ENCODE peak calls at places on chromosome 4, in five cellular contexts. One of them, this sample, is unnamed.

GRCh38 chr4:186840222-186840701 is 116.6 kb upstream of the FAT1 start:
- DNase-seq in H1: no peak
- DNase-seq in HCT116: peak
- DNase-seq in SK-N-SH: no peak
- DNase-seq in HepG2: no peak
- DNase-seq in this sample: no peak

GRCh38 chr4:152023674-152024073 is 262.9 kb upstream of the GATB start:
- DNase-seq in H1: no peak
- DNase-seq in HCT116: no peak
- DNase-seq in SK-N-SH: no peak
- DNase-seq in HepG2: no peak
- DNase-seq in this sample: no peak

GRCh38 chr4:54614094-54614493 is 43.7 kb upstream of the KIT start:
- DNase-seq in H1: no peak
- DNase-seq in HCT116: no peak
- DNase-seq in SK-N-SH: no peak
- DNase-seq in HepG2: no peak
- DNase-seq in this sample: no peak

GRCh38 chr4:56050584-56050983 is 101.8 kb downstream of the CEP135 start:
- DNase-seq in H1: no peak
- DNase-seq in HCT116: no peak
- DNase-seq in SK-N-SH: no peak
- DNase-seq in HepG2: no peak
- DNase-seq in this sample: no peak

GRCh38 chr4:137608085-137608484 is 75.8 kb upstream of the PCDH18 start:
- DNase-seq in H1: no peak
- DNase-seq in HCT116: no peak
- DNase-seq in SK-N-SH: no peak
- DNase-seq in HepG2: no peak
- DNase-seq in this sample: no peak

GRCh38 chr4:146212781-146213180 is 1.6 kb upstream of the REELD1 start:
- DNase-seq in H1: no peak
- DNase-seq in HCT116: no peak
- DNase-seq in SK-N-SH: no peak
- DNase-seq in HepG2: no peak
- DNase-seq in this sample: no peak

GRCh38 chr4:81609844-81610243 is 138.1 kb upstream of the RASGEF1B start:
- DNase-seq in H1: no peak
- DNase-seq in HCT116: no peak
- DNase-seq in SK-N-SH: no peak
- DNase-seq in HepG2: no peak
- DNase-seq in this sample: no peak

GRCh38 chr4:89753601-89754066 is 83.3 kb downstream of the SNCA start:
- DNase-seq in H1: no peak
- DNase-seq in HCT116: peak
- DNase-seq in SK-N-SH: peak
- DNase-seq in HepG2: peak
- DNase-seq in this sample: no peak

GRCh38 chr4:26596843-26597242 is 13.0 kb downstream of the TBC1D19 start:
- DNase-seq in H1: no peak
- DNase-seq in HCT116: no peak
- DNase-seq in SK-N-SH: no peak
- DNase-seq in HepG2: no peak
- DNase-seq in this sample: no peak

GRCh38 chr4:5816851-5817375 is 76.0 kb downstream of the CRMP1 start:
- DNase-seq in H1: no peak
- DNase-seq in HCT116: no peak
- DNase-seq in SK-N-SH: no peak
- DNase-seq in HepG2: no peak
- DNase-seq in this sample: no peak

GRCh38 chr4:13348216-13348615 is 135.9 kb downstream of the RAB28 start:
- DNase-seq in H1: no peak
- DNase-seq in HCT116: no peak
- DNase-seq in SK-N-SH: no peak
- DNase-seq in HepG2: no peak
- DNase-seq in this sample: no peak

GRCh38 chr4:183905081-183905592 is at the start of gene STOX2:
- DNase-seq in H1: peak
- DNase-seq in HCT116: no peak
- DNase-seq in SK-N-SH: peak
- DNase-seq in HepG2: peak
- DNase-seq in this sample: no peak

GRCh38 chr4:15963001-15963451 is at the start of gene FGFBP2:
- DNase-seq in H1: peak
- DNase-seq in HCT116: peak
- DNase-seq in SK-N-SH: peak
- DNase-seq in HepG2: peak
- DNase-seq in this sample: peak

GRCh38 chr4:1567519-1567807 is 116.7 kb downstream of the FAM53A start:
- DNase-seq in H1: no peak
- DNase-seq in HCT116: no peak
- DNase-seq in SK-N-SH: no peak
- DNase-seq in HepG2: no peak
- DNase-seq in this sample: no peak

GRCh38 chr4:148510211-148510610 is 68.0 kb upstream of the NR3C2 start:
- DNase-seq in H1: no peak
- DNase-seq in HCT116: no peak
- DNase-seq in SK-N-SH: no peak
- DNase-seq in HepG2: no peak
- DNase-seq in this sample: no peak

GRCh38 chr4:110009526-110009925 is 96.8 kb downstream of the EGF start:
- DNase-seq in H1: no peak
- DNase-seq in HCT116: no peak
- DNase-seq in SK-N-SH: no peak
- DNase-seq in HepG2: no peak
- DNase-seq in this sample: no peak

GRCh38 chr4:153773236-153773690 is 13.4 kb upstream of the RNF175 start:
- DNase-seq in H1: no peak
- DNase-seq in HCT116: no peak
- DNase-seq in SK-N-SH: no peak
- DNase-seq in HepG2: no peak
- DNase-seq in this sample: no peak

GRCh38 chr4:156598138-156598681 is 373.4 kb downstream of the PDGFC start:
- DNase-seq in H1: no peak
- DNase-seq in HCT116: no peak
- DNase-seq in SK-N-SH: no peak
- DNase-seq in HepG2: no peak
- DNase-seq in this sample: no peak

GRCh38 chr4:41579556-41579955 is 41.6 kb downstream of the LIMCH1 start:
- DNase-seq in H1: no peak
- DNase-seq in HCT116: no peak
- DNase-seq in SK-N-SH: no peak
- DNase-seq in HepG2: no peak
- DNase-seq in this sample: no peak

GRCh38 chr4:4396628-4397440 is 9.9 kb downstream of the NSG1 start:
- DNase-seq in H1: no peak
- DNase-seq in HCT116: no peak
- DNase-seq in SK-N-SH: no peak
- DNase-seq in HepG2: no peak
- DNase-seq in this sample: peak

GRCh38 chr4:4397441-4397819 is 10.5 kb downstream of the NSG1 start:
- DNase-seq in H1: no peak
- DNase-seq in HCT116: no peak
- DNase-seq in SK-N-SH: no peak
- DNase-seq in HepG2: no peak
- DNase-seq in this sample: no peak

GRCh38 chr4:4394644-4395043 is 7.7 kb downstream of the NSG1 start:
- DNase-seq in H1: no peak
- DNase-seq in HCT116: no peak
- DNase-seq in SK-N-SH: peak
- DNase-seq in HepG2: no peak
- DNase-seq in this sample: no peak

GRCh38 chr4:4398430-4398829 is 11.5 kb downstream of the NSG1 start:
- DNase-seq in H1: no peak
- DNase-seq in HCT116: no peak
- DNase-seq in SK-N-SH: no peak
- DNase-seq in HepG2: no peak
- DNase-seq in this sample: no peak

GRCh38 chr4:4395849-4396627 is 9.1 kb downstream of the NSG1 start:
- DNase-seq in H1: peak
- DNase-seq in HCT116: no peak
- DNase-seq in SK-N-SH: peak
- DNase-seq in HepG2: peak
- DNase-seq in this sample: no peak
- TF ChIP-seq YY1 in H1: no peak
- TF ChIP-seq YY1 in HCT116: no peak
- TF ChIP-seq YY1 in SK-N-SH: no peak
- TF ChIP-seq YY1 in HepG2: no peak
- TF ChIP-seq YY1 in this sample: no peak

GRCh38 chr4:73607375-73608026 is 12.7 kb downstream of the RASSF6 start:
- DNase-seq in H1: no peak
- DNase-seq in HCT116: no peak
- DNase-seq in SK-N-SH: no peak
- DNase-seq in HepG2: no peak
- DNase-seq in this sample: no peak

GRCh38 chr4:73609688-73610087 is 10.5 kb downstream of the RASSF6 start:
- DNase-seq in H1: no peak
- DNase-seq in HCT116: no peak
- DNase-seq in SK-N-SH: no peak
- DNase-seq in HepG2: peak
- DNase-seq in this sample: no peak

GRCh38 chr4:73606465-73606974 is 13.7 kb downstream of the RASSF6 start:
- DNase-seq in H1: no peak
- DNase-seq in HCT116: no peak
- DNase-seq in SK-N-SH: no peak
- DNase-seq in HepG2: no peak
- DNase-seq in this sample: no peak

GRCh38 chr4:73612032-73612431 is 8.2 kb downstream of the RASSF6 start:
- DNase-seq in H1: no peak
- DNase-seq in HCT116: no peak
- DNase-seq in SK-N-SH: no peak
- DNase-seq in HepG2: no peak
- DNase-seq in this sample: no peak

GRCh38 chr4:73608677-73609594 is 11.3 kb downstream of the RASSF6 start:
- DNase-seq in H1: no peak
- DNase-seq in HCT116: no peak
- DNase-seq in SK-N-SH: no peak
- DNase-seq in HepG2: peak
- DNase-seq in this sample: no peak
- TF ChIP-seq YY1 in H1: no peak
- TF ChIP-seq YY1 in HCT116: no peak
- TF ChIP-seq YY1 in SK-N-SH: no peak
- TF ChIP-seq YY1 in HepG2: no peak
- TF ChIP-seq YY1 in this sample: no peak

GRCh38 chr4:7398788-7399432 is 35.8 kb downstream of the PSAPL1 start:
- DNase-seq in H1: peak
- DNase-seq in HCT116: no peak
- DNase-seq in SK-N-SH: no peak
- DNase-seq in HepG2: no peak
- DNase-seq in this sample: no peak

GRCh38 chr4:7399433-7400234 is 35.1 kb downstream of the PSAPL1 start:
- DNase-seq in H1: no peak
- DNase-seq in HCT116: no peak
- DNase-seq in SK-N-SH: peak
- DNase-seq in HepG2: no peak
- DNase-seq in this sample: no peak

GRCh38 chr4:7397206-7398103 is 37.3 kb downstream of the PSAPL1 start:
- DNase-seq in H1: peak
- DNase-seq in HCT116: no peak
- DNase-seq in SK-N-SH: peak
- DNase-seq in HepG2: no peak
- DNase-seq in this sample: no peak

GRCh38 chr4:7396186-7396585 is 38.5 kb downstream of the PSAPL1 start:
- DNase-seq in H1: no peak
- DNase-seq in HCT116: no peak
- DNase-seq in SK-N-SH: no peak
- DNase-seq in HepG2: no peak
- DNase-seq in this sample: no peak

GRCh38 chr4:7398104-7398423 is 36.7 kb downstream of the PSAPL1 start:
- DNase-seq in H1: peak
- DNase-seq in HCT116: no peak
- DNase-seq in SK-N-SH: peak
- DNase-seq in HepG2: no peak
- DNase-seq in this sample: no peak
- TF ChIP-seq YY1 in H1: no peak
- TF ChIP-seq YY1 in HCT116: no peak
- TF ChIP-seq YY1 in SK-N-SH: no peak
- TF ChIP-seq YY1 in HepG2: no peak
- TF ChIP-seq YY1 in this sample: no peak

DNA sequence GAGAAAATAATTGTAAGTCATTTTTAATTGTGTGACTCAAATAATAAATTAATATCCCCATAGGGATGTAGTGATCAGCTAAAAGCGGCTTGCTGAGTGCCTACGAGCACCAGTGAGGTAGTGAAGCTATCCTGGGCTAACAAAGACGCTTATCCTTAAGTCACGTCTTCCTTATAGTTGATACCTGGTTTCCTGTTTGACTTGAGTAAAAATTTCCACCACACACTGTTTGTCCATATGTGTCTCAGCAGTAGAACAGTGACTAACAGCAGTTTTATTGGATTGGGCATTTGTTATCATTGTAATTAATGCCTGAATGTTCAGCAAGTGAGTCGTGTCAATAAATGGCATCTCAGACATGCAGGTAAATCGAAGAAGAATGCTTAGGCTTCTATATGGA is 241.1 kb downstream of the GRXCR1 start:
- DNase-seq in H1: no peak
- DNase-seq in HCT116: no peak
- DNase-seq in SK-N-SH: no peak
- DNase-seq in HepG2: no peak
- DNase-seq in this sample: no peak
- TF ChIP-seq YY1 in H1: no peak
- TF ChIP-seq YY1 in HCT116: no peak
- TF ChIP-seq YY1 in SK-N-SH: no peak
- TF ChIP-seq YY1 in HepG2: no peak
- TF ChIP-seq YY1 in this sample: no peak

DNA sequence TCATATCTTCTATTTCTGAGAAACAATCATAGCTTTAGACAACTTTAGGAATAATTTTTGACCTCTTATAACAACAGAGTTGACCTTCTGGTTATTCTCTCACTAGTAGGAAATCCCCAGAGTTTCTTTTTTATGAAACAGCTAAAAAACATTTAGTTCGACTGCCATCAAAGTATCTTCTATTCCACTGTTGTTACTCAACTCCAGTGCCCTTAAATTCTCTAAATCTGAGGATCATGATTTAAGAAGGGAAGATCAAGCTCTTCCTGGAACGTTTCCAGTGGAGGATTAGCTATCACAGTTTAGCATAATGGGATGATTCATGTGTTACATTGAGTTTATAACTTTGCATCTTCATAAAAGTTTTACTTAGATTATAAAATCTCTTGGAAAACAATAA is 134.9 kb upstream of the VEGFC start:
- DNase-seq in H1: no peak
- DNase-seq in HCT116: no peak
- DNase-seq in SK-N-SH: no peak
- DNase-seq in HepG2: no peak
- DNase-seq in this sample: no peak
- TF ChIP-seq YY1 in H1: no peak
- TF ChIP-seq YY1 in HCT116: no peak
- TF ChIP-seq YY1 in SK-N-SH: no peak
- TF ChIP-seq YY1 in HepG2: no peak
- TF ChIP-seq YY1 in this sample: no peak